ENCODE peak calls at places on chromosomes 3 and 15, in seven cellular contexts. B, Y, W, H, T, M and S are unnamed samples.

GRCh38 chr3:114872056-114872455 is 275.0 kb downstream of the ZBTB20 start:
- DNase-seq in T (no peak), B (no peak), M (no peak), W (no peak), H (no peak), Y (no peak), S (no peak)

GRCh38 chr3:118239253-118239652 is 795.4 kb downstream of the IGSF11 start:
- DNase-seq in M (no peak), W (no peak), Y (no peak), H (no peak), B (no peak), T (no peak), S (no peak)

GRCh38 chr15:70827721-70828120 is 26.2 kb downstream of the LARP6 start:
- DNase-seq in Y (no peak), T (no peak), B (no peak), M (no peak), W (no peak), H (no peak), S (no peak)

GRCh38 chr3:43178891-43179366 is 73.0 kb upstream of the POMGNT2 start:
- DNase-seq in H (no peak), W (no peak), M (peak), Y (no peak), T (no peak), B (no peak), S (peak)

GRCh38 chr3:153829596-153830170 is 291.5 kb upstream of the ARHGEF26 start:
- DNase-seq in B (no peak), M (peak), Y (no peak), T (no peak), H (no peak), W (no peak), S (no peak)

GRCh38 chr3:39096775-39097174 is 10.7 kb downstream of the GORASP1 start:
- DNase-seq in H (peak), B (no peak), M (no peak), T (no peak), W (no peak), Y (no peak), S (no peak)

GRCh38 chr3:123298903-123299302 is 97.2 kb downstream of the SEC22A start:
- DNase-seq in T (no peak), H (no peak), B (no peak), Y (no peak), M (peak), W (no peak), S (peak)

GRCh38 chr3:134430950-134431445 is 54.8 kb downstream of the ANAPC13 start:
- DNase-seq in M (no peak), H (no peak), W (no peak), Y (no peak), T (no peak), B (no peak), S (no peak)

GRCh38 chr3:61663728-61664492 is 102.5 kb downstream of the PTPRG start:
- DNase-seq in H (peak), Y (no peak), B (no peak), W (no peak), M (peak), T (no peak), S (peak)

GRCh38 chr3:126064627-126065258 is 19.2 kb downstream of the SLC41A3 start:
- DNase-seq in T (no peak), W (no peak), M (no peak), Y (no peak), H (no peak), B (no peak), S (no peak)

GRCh38 chr3:182325213-182325941 is 467.9 kb upstream of the ATP11B start:
- DNase-seq in T (no peak), M (peak), W (no peak), H (no peak), B (no peak), Y (no peak), S (no peak)

GRCh38 chr3:46934508-46935167 is 41.9 kb downstream of the CCDC12 start:
- DNase-seq in H (no peak), B (peak), W (no peak), Y (no peak), M (peak), T (no peak), S (no peak)

GRCh38 chr15:85380860-85381535 is 595 bp downstream of the AKAP13 start:
- DNase-seq in W (no peak), T (no peak), Y (peak), B (peak), H (peak), M (no peak), S (no peak)

GRCh38 chr3:17753271-17753992 is 11.0 kb upstream of the TBC1D5 start:
- DNase-seq in T (no peak), M (no peak), W (no peak), B (no peak), H (no peak), Y (no peak), S (no peak)

GRCh38 chr15:98035577-98036010 is 75.1 kb downstream of the ARRDC4 start:
- DNase-seq in M (peak), T (no peak), W (no peak), Y (no peak), H (no peak), B (no peak), S (peak)

GRCh38 chr3:94115482-94115881 is 52.6 kb downstream of the NSUN3 start:
- DNase-seq in T (no peak), H (peak), W (no peak), B (no peak), Y (no peak), M (peak), S (no peak)

GRCh38 chr3:56251343-56251945 is 216.8 kb downstream of the ERC2 start:
- DNase-seq in M (peak), B (no peak), T (peak), W (peak), H (peak), Y (no peak), S (no peak)

GRCh38 chr3:43255675-43256074 is 30.7 kb upstream of the SNRK start:
- DNase-seq in T (no peak), M (no peak), B (no peak), Y (no peak), H (no peak), W (no peak), S (no peak)

GRCh38 chr15:89423981-89424380 is 72.4 kb downstream of the RHCG start:
- DNase-seq in M (no peak), Y (no peak), B (no peak), W (no peak), T (no peak), H (peak), S (no peak)

GRCh38 chr3:23675010-23675409 is 130.7 kb upstream of the UBE2E1 start:
- DNase-seq in B (no peak), M (no peak), Y (no peak), T (no peak), H (no peak), W (no peak), S (no peak)

GRCh38 chr3:193030276-193030675 is 112.6 kb upstream of the MB21D2 start:
- DNase-seq in B (no peak), H (no peak), T (no peak), Y (no peak), W (no peak), M (peak), S (no peak)

GRCh38 chr3:29128004-29128403 is 152.9 kb upstream of the RBMS3 start:
- DNase-seq in T (no peak), M (no peak), Y (no peak), W (no peak), B (no peak), H (no peak), S (no peak)

GRCh38 chr15:101723161-101723873 is 956 bp downstream of the TARS3 start:
- DNase-seq in B (no peak), H (no peak), W (peak), T (no peak), M (peak), Y (no peak), S (no peak)

GRCh38 chr15:69459063-69459462 is 6.4 kb downstream of the RPLP1 start:
- DNase-seq in M (no peak), B (no peak), T (no peak), H (no peak), Y (no peak), W (no peak), S (no peak)

GRCh38 chr15:34647569-34648334 is 64.3 kb upstream of the GOLGA8B start:
- DNase-seq in H (no peak), Y (no peak), W (no peak), T (no peak), M (peak), B (no peak), S (no peak)

GRCh38 chr15:39966521-39966920 is 32.6 kb downstream of the EIF2AK4 start:
- DNase-seq in Y (no peak), M (no peak), B (no peak), W (no peak), T (no peak), H (no peak), S (no peak)

GRCh38 chr15:91522609-91523332 is 330.7 kb upstream of the SLCO3A1 start:
- DNase-seq in W (no peak), B (no peak), M (peak), T (no peak), H (peak), Y (no peak), S (no peak)
- TF ChIP-seq CTCF in W (no peak), B (no peak), M (no peak), T (no peak), H (peak), Y (no peak), S (peak)

DNA sequence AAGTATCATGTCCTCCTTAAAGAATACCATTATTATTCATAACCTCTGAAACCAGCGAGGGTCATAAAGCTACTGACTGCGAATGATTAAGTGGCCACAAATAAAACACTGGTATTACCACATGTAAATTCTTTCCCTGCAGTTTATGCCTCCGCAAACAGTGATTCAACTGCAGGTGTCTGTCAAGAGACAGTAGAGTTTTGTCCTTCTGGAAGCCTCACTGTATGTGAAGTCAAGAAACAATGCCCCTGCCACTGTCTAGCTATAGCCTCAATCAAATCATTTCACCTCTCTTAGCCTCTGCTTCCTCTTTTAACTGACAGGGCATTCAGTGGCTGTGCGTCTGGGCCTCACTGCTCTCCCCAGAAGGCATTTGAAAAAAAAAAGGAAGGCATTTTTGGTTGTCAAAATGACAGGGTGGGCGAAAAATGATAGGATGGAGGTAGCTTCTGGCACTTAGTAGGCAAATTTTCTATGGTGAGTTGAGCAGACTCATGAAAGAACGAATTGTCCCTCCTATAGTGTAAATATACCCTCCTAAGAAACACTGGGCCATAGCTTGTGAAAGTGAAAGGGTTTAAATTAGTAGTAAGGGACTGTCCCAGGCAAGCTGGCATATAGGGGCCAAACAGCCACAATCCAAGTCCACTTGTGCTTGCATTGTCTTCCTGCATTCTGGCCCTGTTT is 66.7 kb downstream of the FILIP1L start:
- DNase-seq in M (peak), H (no peak), T (no peak), W (no peak), B (no peak), Y (no peak), S (no peak)
- H3K4me3 ChIP-seq in M (no peak), H (no peak), T (no peak), W (peak), B (no peak), Y (no peak), S (peak)

GRCh38 chr15:78320173-78320572 is 20.0 kb upstream of the CRABP1 start:
- DNase-seq in B (no peak), H (no peak), T (no peak), Y (no peak), M (no peak), W (no peak), S (no peak)

GRCh38 chr15:78316211-78317077 is 17.0 kb upstream of the SKIC8 start:
- DNase-seq in Y (no peak), W (no peak), B (no peak), H (peak), T (no peak), M (peak), S (no peak)

GRCh38 chr15:78315686-78316085 is 16.3 kb upstream of the SKIC8 start:
- DNase-seq in M (no peak), W (no peak), Y (no peak), H (peak), B (no peak), T (no peak), S (no peak)

GRCh38 chr15:78319588-78319987 is 20.2 kb upstream of the SKIC8 start:
- DNase-seq in H (no peak), W (no peak), B (no peak), Y (no peak), M (no peak), T (no peak), S (no peak)

GRCh38 chr15:78317145-78317836 is 17.9 kb upstream of the SKIC8 start:
- DNase-seq in B (no peak), H (no peak), Y (no peak), T (no peak), W (no peak), M (peak), S (no peak)
- TF ChIP-seq CTCF in B (no peak), H (no peak), Y (no peak), T (no peak), W (peak), M (peak), S (peak)

DNA sequence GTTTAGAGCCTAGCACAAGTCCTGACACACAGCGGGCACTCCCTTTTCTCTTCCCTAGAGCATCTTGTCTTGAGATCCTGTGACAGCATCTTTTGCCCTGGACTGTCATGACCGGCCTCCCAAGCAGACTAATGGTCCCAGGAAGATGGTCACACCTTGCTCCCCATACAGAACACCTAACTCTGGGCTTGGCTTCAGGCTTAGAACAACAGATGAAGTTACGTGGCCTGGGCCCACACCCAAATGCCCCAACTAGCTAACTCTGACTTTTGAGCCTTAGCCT is 781 bp upstream of the IP6K1 start:
- DNase-seq in W (no peak), T (no peak), B (peak), M (peak), Y (no peak), H (no peak), S (no peak)
- H3K4me3 ChIP-seq in W (peak), T (peak), B (peak), M (no peak), Y (peak), H (peak), S (peak)

GRCh38 chr3:31610700-31611275 is 78.1 kb downstream of the STT3B start:
- DNase-seq in T (no peak), B (no peak), Y (no peak), H (peak), M (peak), W (no peak), S (no peak)
- TF ChIP-seq CTCF in T (peak), B (peak), Y (peak), H (peak), M (peak), W (no peak), S (peak)

DNA sequence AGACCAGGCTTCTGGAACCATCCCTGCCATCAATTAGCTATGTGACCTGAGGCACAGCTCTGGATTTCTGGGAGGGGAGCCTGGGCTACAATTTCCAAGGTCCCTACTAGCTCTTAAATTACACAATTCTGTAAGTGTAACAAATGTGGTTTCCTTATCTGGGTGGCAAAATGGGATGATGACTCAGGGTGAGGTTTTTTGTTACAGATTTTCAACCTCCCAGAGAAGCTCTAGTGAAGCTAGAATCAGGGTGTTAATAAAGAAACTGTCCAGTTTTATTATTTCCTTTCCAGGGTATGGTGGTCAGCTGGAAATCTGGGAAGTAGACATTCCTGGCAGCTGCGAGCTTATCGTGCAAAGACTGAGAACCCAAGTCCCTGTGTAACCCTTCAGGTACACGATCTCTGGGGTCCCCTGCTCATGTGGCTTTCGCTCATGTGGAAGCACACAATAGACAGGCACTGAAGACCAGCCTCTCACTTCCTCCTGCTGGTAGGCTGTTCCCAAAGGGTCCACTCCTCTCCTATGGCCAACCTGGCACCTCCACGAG is 7.3 kb downstream of the RAB27A start:
- DNase-seq in M (peak), Y (no peak), B (no peak), T (no peak), W (no peak), H (no peak), S (no peak)
- H3K4me3 ChIP-seq in M (no peak), Y (no peak), B (no peak), T (no peak), W (no peak), H (no peak), S (no peak)

GRCh38 chr15:72146221-72146620 is 28.0 kb downstream of the SENP8 start:
- DNase-seq in H (no peak), M (no peak), T (no peak), B (no peak), W (no peak), Y (no peak), S (no peak)

GRCh38 chr15:72146934-72147333 is 28.7 kb downstream of the SENP8 start:
- DNase-seq in T (no peak), H (no peak), B (no peak), M (no peak), Y (no peak), W (no peak), S (no peak)

GRCh38 chr15:72153269-72153668 is 35.1 kb downstream of the SENP8 start:
- DNase-seq in Y (no peak), W (no peak), T (no peak), H (no peak), B (no peak), M (no peak), S (no peak)

GRCh38 chr15:72141171-72142084 is 23.2 kb downstream of the SENP8 start:
- DNase-seq in B (no peak), M (no peak), H (no peak), T (no peak), Y (no peak), W (peak), S (no peak)

DNA sequence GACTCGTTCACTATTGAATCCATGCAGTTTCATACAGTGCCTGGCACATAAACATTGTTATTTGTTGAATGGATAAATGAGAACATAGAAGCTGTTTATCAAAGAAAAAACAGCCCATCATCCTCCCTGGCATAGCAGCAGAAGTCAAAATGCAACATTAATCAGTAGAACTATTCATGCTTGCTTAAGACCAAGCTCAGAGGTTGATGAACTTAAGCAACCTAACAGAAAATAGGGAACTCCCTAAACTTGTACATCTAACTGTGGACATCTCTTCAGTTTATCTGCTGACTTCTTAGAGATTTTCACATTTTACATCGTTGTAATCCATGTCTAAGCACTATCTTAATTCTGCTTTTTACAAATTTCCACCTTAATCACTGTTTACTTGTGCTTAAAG is 29.2 kb downstream of the SENP8 start:
- DNase-seq in Y (no peak), H (no peak), T (no peak), B (no peak), W (no peak), M (no peak), S (no peak)
- TF ChIP-seq CTCF in Y (no peak), H (no peak), T (no peak), B (no peak), W (no peak), M (no peak), S (no peak)